ENCODE peak calls at places on chromosomes 16 and 17, in six cellular contexts. One of them, this sample, is unnamed.

GRCh38 chr17:35214631-35215273 is 20.6 kb upstream of the SLC35G3 start:
- DNase-seq in trophoblast cell: no peak
- DNase-seq in neuronal stem cell: no peak
- DNase-seq in IMR-90: no peak
- DNase-seq in mesenchymal stem cell: no peak
- DNase-seq in mesendoderm: no peak
- DNase-seq in this sample: no peak

GRCh38 chr16:19717319-19717718 is 708 bp downstream of the KNOP1 start:
- DNase-seq in mesenchymal stem cell: no peak
- DNase-seq in trophoblast cell: no peak
- DNase-seq in mesendoderm: peak
- DNase-seq in IMR-90: peak
- DNase-seq in neuronal stem cell: peak
- DNase-seq in this sample: no peak

GRCh38 chr17:74858672-74859438 is 830 bp downstream of the GRIN2C start:
- DNase-seq in mesenchymal stem cell: no peak
- DNase-seq in trophoblast cell: no peak
- DNase-seq in IMR-90: no peak
- DNase-seq in mesendoderm: no peak
- DNase-seq in neuronal stem cell: no peak
- DNase-seq in this sample: no peak

GRCh38 chr17:47685556-47686275 is 8.2 kb upstream of the TBKBP1 start:
- DNase-seq in IMR-90: peak
- DNase-seq in mesendoderm: no peak
- DNase-seq in trophoblast cell: peak
- DNase-seq in neuronal stem cell: no peak
- DNase-seq in mesenchymal stem cell: no peak
- DNase-seq in this sample: no peak

GRCh38 chr17:5584383-5584951 is at the start of gene NLRP1:
- DNase-seq in IMR-90: peak
- DNase-seq in neuronal stem cell: no peak
- DNase-seq in trophoblast cell: peak
- DNase-seq in mesendoderm: peak
- DNase-seq in mesenchymal stem cell: peak
- DNase-seq in this sample: peak

GRCh38 chr17:1732241-1733046 is 7.9 kb downstream of the WDR81 start:
- DNase-seq in neuronal stem cell: no peak
- DNase-seq in mesenchymal stem cell: no peak
- DNase-seq in mesendoderm: no peak
- DNase-seq in trophoblast cell: no peak
- DNase-seq in IMR-90: no peak
- DNase-seq in this sample: no peak

GRCh38 chr16:65336169-65336568 is 214.3 kb upstream of the CDH11 start:
- DNase-seq in mesendoderm: no peak
- DNase-seq in trophoblast cell: peak
- DNase-seq in mesenchymal stem cell: no peak
- DNase-seq in neuronal stem cell: no peak
- DNase-seq in IMR-90: peak
- DNase-seq in this sample: no peak

GRCh38 chr17:17682293-17682736 is 1.1 kb downstream of the RAI1 start:
- DNase-seq in neuronal stem cell: no peak
- DNase-seq in mesendoderm: no peak
- DNase-seq in mesenchymal stem cell: peak
- DNase-seq in trophoblast cell: no peak
- DNase-seq in IMR-90: no peak
- DNase-seq in this sample: no peak

GRCh38 chr17:9244066-9245052 is 223.0 kb downstream of the NTN1 start:
- DNase-seq in IMR-90: peak
- DNase-seq in mesenchymal stem cell: peak
- DNase-seq in mesendoderm: no peak
- DNase-seq in trophoblast cell: no peak
- DNase-seq in neuronal stem cell: no peak
- DNase-seq in this sample: no peak

GRCh38 chr16:88383401-88384221 is 852 bp downstream of the ZNF469 start:
- DNase-seq in trophoblast cell: no peak
- DNase-seq in IMR-90: peak
- DNase-seq in neuronal stem cell: no peak
- DNase-seq in mesenchymal stem cell: peak
- DNase-seq in mesendoderm: no peak
- DNase-seq in this sample: no peak

GRCh38 chr17:71709974-71710373 is 410.8 kb upstream of the SOX9 start:
- DNase-seq in neuronal stem cell: peak
- DNase-seq in IMR-90: peak
- DNase-seq in trophoblast cell: no peak
- DNase-seq in mesendoderm: no peak
- DNase-seq in mesenchymal stem cell: peak
- DNase-seq in this sample: no peak

GRCh38 chr17:83193336-83194188 is 114.2 kb downstream of the METRNL start:
- DNase-seq in IMR-90: no peak
- DNase-seq in neuronal stem cell: no peak
- DNase-seq in trophoblast cell: no peak
- DNase-seq in mesenchymal stem cell: no peak
- DNase-seq in mesendoderm: no peak
- DNase-seq in this sample: no peak

GRCh38 chr16:59899940-59900339 is 1165.8 kb upstream of the GOT2 start:
- DNase-seq in neuronal stem cell: no peak
- DNase-seq in mesenchymal stem cell: no peak
- DNase-seq in trophoblast cell: no peak
- DNase-seq in IMR-90: no peak
- DNase-seq in mesendoderm: peak
- DNase-seq in this sample: no peak

GRCh38 chr17:41131979-41132378 is 8.0 kb upstream of the KRTAP4-12 start:
- DNase-seq in trophoblast cell: no peak
- DNase-seq in mesenchymal stem cell: no peak
- DNase-seq in IMR-90: peak
- DNase-seq in neuronal stem cell: no peak
- DNase-seq in mesendoderm: no peak
- DNase-seq in this sample: no peak

GRCh38 chr17:15919466-15919865 is 25.5 kb upstream of the ADORA2B start:
- DNase-seq in trophoblast cell: no peak
- DNase-seq in mesenchymal stem cell: no peak
- DNase-seq in neuronal stem cell: no peak
- DNase-seq in IMR-90: no peak
- DNase-seq in mesendoderm: no peak
- DNase-seq in this sample: no peak

GRCh38 chr16:63921737-63922136 is 1200.1 kb downstream of the CDH11 start:
- DNase-seq in neuronal stem cell: no peak
- DNase-seq in mesendoderm: no peak
- DNase-seq in trophoblast cell: no peak
- DNase-seq in IMR-90: no peak
- DNase-seq in mesenchymal stem cell: no peak
- DNase-seq in this sample: no peak

GRCh38 chr16:12899529-12900168 is 1.7 kb upstream of the SHISA9 start:
- DNase-seq in IMR-90: no peak
- DNase-seq in mesenchymal stem cell: no peak
- DNase-seq in trophoblast cell: no peak
- DNase-seq in neuronal stem cell: no peak
- DNase-seq in mesendoderm: no peak
- DNase-seq in this sample: no peak

GRCh38 chr16:72400257-72401078 is 228.5 kb upstream of the PMFBP1 start:
- DNase-seq in mesenchymal stem cell: peak
- DNase-seq in mesendoderm: peak
- DNase-seq in trophoblast cell: peak
- DNase-seq in IMR-90: peak
- DNase-seq in neuronal stem cell: peak
- DNase-seq in this sample: peak

GRCh38 chr16:60203525-60204124 is 1469.5 kb upstream of the GOT2 start:
- DNase-seq in mesendoderm: peak
- DNase-seq in IMR-90: peak
- DNase-seq in neuronal stem cell: no peak
- DNase-seq in mesenchymal stem cell: no peak
- DNase-seq in trophoblast cell: no peak
- DNase-seq in this sample: no peak

GRCh38 chr16:1681032-1681431 is 3.0 kb downstream of the JPT2 start:
- DNase-seq in neuronal stem cell: peak
- DNase-seq in IMR-90: no peak
- DNase-seq in trophoblast cell: no peak
- DNase-seq in mesenchymal stem cell: no peak
- DNase-seq in mesendoderm: no peak
- DNase-seq in this sample: no peak

GRCh38 chr16:88941933-88942909 is 34.8 kb downstream of the CBFA2T3 start:
- DNase-seq in IMR-90: no peak
- DNase-seq in trophoblast cell: no peak
- DNase-seq in mesenchymal stem cell: no peak
- DNase-seq in mesendoderm: peak
- DNase-seq in neuronal stem cell: peak
- DNase-seq in this sample: peak

GRCh38 chr16:57970971-57971370 is at the start of gene CNGB1:
- DNase-seq in neuronal stem cell: no peak
- DNase-seq in mesenchymal stem cell: no peak
- DNase-seq in trophoblast cell: no peak
- DNase-seq in IMR-90: no peak
- DNase-seq in mesendoderm: no peak
- DNase-seq in this sample: no peak

GRCh38 chr17:36850794-36851193 is 86.5 kb upstream of the LHX1 start:
- DNase-seq in IMR-90: peak
- DNase-seq in neuronal stem cell: no peak
- DNase-seq in trophoblast cell: no peak
- DNase-seq in mesenchymal stem cell: peak
- DNase-seq in mesendoderm: peak
- DNase-seq in this sample: no peak

DNA sequence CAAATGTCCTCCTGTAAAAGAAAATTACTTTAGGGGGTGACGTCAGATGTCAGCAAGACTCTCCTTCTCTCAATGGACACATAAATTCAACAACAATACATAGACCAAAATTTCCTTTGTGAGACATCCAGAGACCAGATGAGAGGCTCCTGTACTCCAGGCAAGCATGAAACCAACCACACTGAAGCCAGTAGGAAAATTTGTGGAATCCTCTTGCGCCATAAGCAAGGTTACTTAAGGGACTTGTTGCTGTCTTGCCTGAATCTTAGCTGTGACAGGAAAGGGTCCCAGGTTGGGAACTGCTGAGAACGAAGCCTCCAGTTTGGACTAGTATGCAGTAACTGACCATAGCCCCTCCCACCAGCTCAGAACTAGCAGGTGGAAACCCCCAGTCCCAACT is 56.0 kb downstream of the CEP112 start:
- DNase-seq in mesendoderm: no peak
- DNase-seq in trophoblast cell: peak
- DNase-seq in neuronal stem cell: no peak
- DNase-seq in IMR-90: peak
- DNase-seq in mesenchymal stem cell: peak
- DNase-seq in this sample: no peak
- H2BK120ac ChIP-seq in mesendoderm: no peak
- H2BK120ac ChIP-seq in trophoblast cell: no peak
- H2BK120ac ChIP-seq in neuronal stem cell: no peak
- H2BK120ac ChIP-seq in IMR-90: no peak
- H2BK120ac ChIP-seq in mesenchymal stem cell: no peak
- H2BK120ac ChIP-seq in this sample: no peak

GRCh38 chr17:2876467-2876866 is 80.2 kb downstream of the RAP1GAP2 start:
- DNase-seq in neuronal stem cell: no peak
- DNase-seq in mesendoderm: peak
- DNase-seq in IMR-90: no peak
- DNase-seq in trophoblast cell: peak
- DNase-seq in mesenchymal stem cell: no peak
- DNase-seq in this sample: no peak
- H2BK5ac ChIP-seq in neuronal stem cell: no peak
- H2BK5ac ChIP-seq in mesendoderm: peak
- H2BK5ac ChIP-seq in IMR-90: no peak
- H2BK5ac ChIP-seq in trophoblast cell: no peak
- H2BK5ac ChIP-seq in mesenchymal stem cell: no peak
- H2BK5ac ChIP-seq in this sample: no peak

GRCh38 chr17:65498831-65499230 is 62.6 kb downstream of the AXIN2 start:
- DNase-seq in IMR-90: no peak
- DNase-seq in neuronal stem cell: no peak
- DNase-seq in mesendoderm: no peak
- DNase-seq in mesenchymal stem cell: no peak
- DNase-seq in trophoblast cell: no peak
- DNase-seq in this sample: no peak

GRCh38 chr17:65495255-65496060 is 66.0 kb downstream of the AXIN2 start:
- DNase-seq in IMR-90: no peak
- DNase-seq in mesenchymal stem cell: no peak
- DNase-seq in mesendoderm: peak
- DNase-seq in trophoblast cell: no peak
- DNase-seq in neuronal stem cell: peak
- DNase-seq in this sample: peak

GRCh38 chr17:65496801-65497200 is 64.6 kb downstream of the AXIN2 start:
- DNase-seq in neuronal stem cell: no peak
- DNase-seq in trophoblast cell: no peak
- DNase-seq in mesenchymal stem cell: no peak
- DNase-seq in IMR-90: no peak
- DNase-seq in mesendoderm: no peak
- DNase-seq in this sample: no peak
- H2BK120ac ChIP-seq in neuronal stem cell: no peak
- H2BK120ac ChIP-seq in trophoblast cell: no peak
- H2BK120ac ChIP-seq in mesenchymal stem cell: no peak
- H2BK120ac ChIP-seq in IMR-90: no peak
- H2BK120ac ChIP-seq in mesendoderm: no peak
- H2BK120ac ChIP-seq in this sample: no peak

DNA sequence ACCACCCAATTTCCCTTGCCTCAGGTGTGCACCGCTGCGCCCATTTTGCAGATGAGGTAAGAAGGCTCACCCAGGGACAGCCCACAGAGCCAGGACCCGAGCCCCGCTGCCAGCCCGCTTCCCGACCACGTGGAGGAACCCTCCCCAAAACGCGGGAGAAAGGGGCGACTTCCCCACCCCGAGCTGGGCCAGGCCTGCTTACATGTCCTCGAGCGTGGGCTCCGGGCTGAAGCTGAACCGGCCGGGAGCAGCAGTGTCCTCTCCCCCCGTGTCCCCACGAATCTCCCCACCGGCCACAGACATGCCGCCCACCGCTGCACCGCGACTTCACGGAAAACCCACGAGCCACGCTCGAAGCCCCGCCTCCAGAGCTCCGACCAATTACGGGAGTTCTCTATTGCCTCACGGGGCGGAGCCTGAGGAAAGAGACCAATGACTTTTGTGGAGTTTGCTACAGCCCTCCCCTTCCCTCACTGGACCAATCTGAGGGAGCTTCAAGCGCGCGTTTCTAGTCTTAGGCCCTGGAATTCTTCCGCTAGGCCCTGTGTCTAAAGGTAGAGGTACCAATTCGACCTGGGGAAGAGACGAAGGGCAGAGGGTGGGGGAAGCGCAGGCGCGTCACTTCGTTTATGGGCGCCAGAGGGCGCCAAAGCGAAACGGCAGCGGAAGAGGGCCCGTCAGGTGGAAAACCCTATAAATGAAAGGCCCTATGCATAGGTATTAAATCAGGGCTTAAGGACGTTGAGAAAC is at the start of gene DCTPP1:
- DNase-seq in mesenchymal stem cell: peak
- DNase-seq in IMR-90: peak
- DNase-seq in trophoblast cell: peak
- DNase-seq in neuronal stem cell: peak
- DNase-seq in mesendoderm: peak
- DNase-seq in this sample: peak
- H2BK5ac ChIP-seq in mesenchymal stem cell: no peak
- H2BK5ac ChIP-seq in IMR-90: no peak
- H2BK5ac ChIP-seq in trophoblast cell: no peak
- H2BK5ac ChIP-seq in neuronal stem cell: peak
- H2BK5ac ChIP-seq in mesendoderm: no peak
- H2BK5ac ChIP-seq in this sample: no peak